ENCODE peak calls at places on chromosomes 16 and 17, in five cellular contexts. D is activated naive CD8-positive, alpha-beta T cell treated with anti-CD3 and anti-CD28 coated beads, Interleukin-2, amount 50 U/mL, for 16 hours; C is H7; T is NCI-H1092 treated with DMSO at 0.1 percent for 48 hours; K is GM20000. L is an unnamed sample.

GRCh38 chr17:2263183-2263954 is 40.2 kb downstream of the SMG6 start:
- DNase-seq in K (no peak), T (no peak), D (no peak), C (no peak), L (no peak)

GRCh38 chr16:74607967-74608356 is 1.0 kb upstream of the GLG1 start:
- DNase-seq in C (no peak), T (no peak), K (no peak), D (no peak), L (no peak)

GRCh38 chr17:63249256-63250006 is 196.7 kb downstream of the CYB561 start:
- DNase-seq in K (no peak), T (peak), D (no peak), C (no peak), L (no peak)

GRCh38 chr17:30413109-30413508 is 34.4 kb downstream of the CPD start:
- DNase-seq in C (no peak), D (no peak), K (no peak), T (no peak), L (no peak)

GRCh38 chr17:69539781-69540319 is 125.4 kb downstream of the MAP2K6 start:
- DNase-seq in C (no peak), K (no peak), D (no peak), T (no peak), L (no peak)

GRCh38 chr17:61155590-61156181 is 244.0 kb upstream of the TBX2 start:
- DNase-seq in T (no peak), C (no peak), D (no peak), K (no peak), L (no peak)

GRCh38 chr17:72456026-72456569 is 335.3 kb downstream of the SOX9 start:
- DNase-seq in K (no peak), D (no peak), T (no peak), C (no peak), L (no peak)

GRCh38 chr16:78375055-78375679 is 275.7 kb downstream of the WWOX start:
- DNase-seq in T (no peak), D (no peak), C (no peak), K (no peak), L (no peak)

GRCh38 chr16:72969146-72969545 is 78.8 kb downstream of the ZFHX3 start:
- DNase-seq in D (no peak), K (no peak), C (no peak), T (no peak), L (no peak)

GRCh38 chr17:73746314-73747073 is 102.2 kb upstream of the SDK2 start:
- DNase-seq in D (no peak), K (no peak), T (no peak), C (peak), L (no peak)

GRCh38 chr16:80554037-80554436 is 13.2 kb downstream of the DYNLRB2 start:
- DNase-seq in K (no peak), T (no peak), C (no peak), D (no peak), L (no peak)

GRCh38 chr16:54928016-54928356 is 2.7 kb upstream of the IRX5 start:
- DNase-seq in C (no peak), K (no peak), T (no peak), D (no peak), L (no peak)

GRCh38 chr17:44076716-44077594 is 6.4 kb downstream of the G6PC3 start:
- DNase-seq in D (no peak), T (no peak), C (no peak), K (no peak), L (no peak)

GRCh38 chr17:40844671-40845107 is 22.3 kb upstream of the KRT10 start:
- DNase-seq in C (no peak), T (no peak), D (no peak), K (no peak), L (no peak)

GRCh38 chr16:74281285-74281684 is 15.3 kb upstream of the PSMD7 start:
- DNase-seq in C (no peak), K (no peak), D (no peak), T (no peak), L (no peak)

GRCh38 chr17:4488989-4489595 is 9.6 kb upstream of the SPNS2 start:
- DNase-seq in T (no peak), C (no peak), D (no peak), K (no peak), L (no peak)

GRCh38 chr16:49700928-49701685 is 154.8 kb downstream of the ZNF423 start:
- DNase-seq in K (no peak), D (no peak), C (peak), T (peak), L (no peak)

GRCh38 chr17:4610656-4611055 is 26.3 kb downstream of the SMTNL2 start:
- DNase-seq in T (no peak), K (no peak), D (no peak), C (peak), L (no peak)

GRCh38 chr16:63596716-63597115 is 1525.1 kb downstream of the CDH11 start:
- DNase-seq in D (no peak), T (no peak), C (no peak), K (no peak), L (no peak)

GRCh38 chr16:71727545-71728324 is 3.2 kb upstream of the PHLPP2 start:
- DNase-seq in K (no peak), C (no peak), T (no peak), D (no peak), L (no peak)

GRCh38 chr17:21285164-21286065 is 904 bp downstream of the MAP2K3 start:
- DNase-seq in T (no peak), C (peak), D (no peak), K (no peak), L (no peak)

GRCh38 chr17:77734371-77735050 is 224.0 kb upstream of the TNRC6C start:
- DNase-seq in K (no peak), T (peak), D (no peak), C (peak), L (no peak)

GRCh38 chr16:57787519-57787905 is 14.8 kb downstream of the KIFC3 start:
- DNase-seq in C (no peak), K (no peak), T (no peak), D (no peak), L (no peak)